ENCODE peak calls at places on chromosomes 4 and X, in seven cellular contexts. P is tibial artery; G is CD4-positive, alpha-beta T cell; A is mammary epithelial cell; V is cardiac muscle cell; B is epithelial cell of proximal tubule; O is neural crest cell. I is an unnamed sample.

GRCh38 chr4:8537041-8537461 is 43.1 kb upstream of the GPR78 start:
- DNase-seq in P (peak), O (no peak), B (peak), A (peak), G (no peak), V (peak), I (peak)

GRCh38 chr4:8255698-8256441 is 13.7 kb upstream of the HTRA3 start:
- DNase-seq in P (no peak), A (no peak), G (no peak), V (peak), O (no peak), B (no peak), I (no peak)

GRCh38 chr4:4443821-4444220 is 56.9 kb downstream of the NSG1 start:
- DNase-seq in P (no peak), G (no peak), O (no peak), B (peak), A (no peak), V (peak), I (peak)

GRCh38 chr4:174873931-174874330 is 44.2 kb upstream of the ADAM29 start:
- DNase-seq in P (no peak), A (no peak), G (no peak), B (no peak), O (no peak), V (no peak), I (peak)

GRCh38 chr4:833156-833555 is 7.2 kb upstream of the CPLX1 start:
- DNase-seq in B (no peak), P (no peak), A (no peak), V (no peak), G (no peak), O (no peak), I (no peak)

GRCh38 chrX:40207626-40208025 is 109.9 kb upstream of the BCOR start:
- DNase-seq in O (no peak), A (peak), B (no peak), G (no peak), V (no peak), P (no peak), I (peak)

GRCh38 chr4:2831611-2832308 is 11.9 kb upstream of the ADD1 start:
- DNase-seq in A (no peak), G (no peak), O (no peak), B (no peak), P (no peak), V (no peak), I (no peak)

GRCh38 chr4:3856604-3857204 is 90.5 kb downstream of the ADRA2C start:
- DNase-seq in B (no peak), V (no peak), A (no peak), G (no peak), P (no peak), O (no peak), I (no peak)

GRCh38 chrX:1386338-1387127 is 5.4 kb downstream of the SLC25A6 start:
- DNase-seq in B (no peak), P (no peak), G (no peak), V (no peak), A (no peak), O (no peak), I (no peak)

GRCh38 chr4:37561803-37562207 is 124.4 kb downstream of the RELL1 start:
- DNase-seq in G (no peak), B (no peak), A (peak), V (peak), P (no peak), O (no peak), I (peak)

GRCh38 chrX:76148753-76149152 is 24.1 kb upstream of the PBDC1 start:
- DNase-seq in A (peak), V (peak), O (peak), P (no peak), G (peak), B (no peak), I (peak)

GRCh38 chrX:150833454-150834056 is 64.9 kb downstream of the CD99L2 start:
- DNase-seq in V (peak), A (no peak), O (no peak), P (no peak), B (no peak), G (no peak), I (no peak)

GRCh38 chr4:3767569-3768288 is 1.5 kb downstream of the ADRA2C start:
- DNase-seq in A (peak), G (no peak), V (peak), O (no peak), B (no peak), P (no peak), I (no peak)

GRCh38 chr4:46124773-46125172 is 919 bp upstream of the GABRG1 start:
- DNase-seq in P (no peak), G (no peak), V (no peak), B (no peak), O (peak), A (no peak), I (no peak)

GRCh38 chr4:681736-682451 is 7.1 kb downstream of the SLC49A3 start:
- DNase-seq in B (no peak), A (no peak), P (no peak), V (no peak), G (no peak), O (no peak), I (peak)

GRCh38 chrX:30653415-30654131 is at the start of gene GK:
- DNase-seq in P (no peak), O (no peak), V (no peak), B (no peak), G (peak), A (peak), I (peak)

GRCh38 chr4:54794033-54794432 is 136.3 kb downstream of the KIT start:
- DNase-seq in G (no peak), V (no peak), B (no peak), P (no peak), A (no peak), O (no peak), I (no peak)

GRCh38 chr4:141027421-141027820 is 105.8 kb downstream of the RNF150 start:
- DNase-seq in G (no peak), A (peak), V (peak), P (no peak), O (no peak), B (no peak), I (peak)

GRCh38 chr4:26183017-26183416 is 137.8 kb upstream of the RBPJ start:
- DNase-seq in O (no peak), A (peak), G (no peak), P (no peak), V (no peak), B (no peak), I (no peak)

GRCh38 chr4:3786196-3786869 is 20.1 kb downstream of the ADRA2C start:
- DNase-seq in O (no peak), P (no peak), V (no peak), B (no peak), A (no peak), G (no peak), I (peak)

GRCh38 chr4:125433453-125433852 is 118.7 kb downstream of the FAT4 start:
- DNase-seq in B (no peak), P (no peak), V (peak), O (no peak), G (no peak), A (no peak), I (peak)

GRCh38 chr4:150960818-150961217 is 54.3 kb downstream of the LRBA start:
- DNase-seq in G (no peak), A (peak), P (no peak), V (peak), B (no peak), O (no peak), I (peak)

GRCh38 chr4:53832549-53832948 is 231.9 kb downstream of the CHIC2 start:
- DNase-seq in P (no peak), V (no peak), B (no peak), A (no peak), G (no peak), O (no peak), I (no peak)

GRCh38 chrX:132837971-132838370 is 120.5 kb downstream of the HS6ST2 start:
- DNase-seq in A (no peak), V (no peak), B (no peak), G (no peak), O (no peak), P (no peak), I (no peak)

GRCh38 chr4:112361181-112361791 is 64.1 kb downstream of the ALPK1 start:
- DNase-seq in O (no peak), B (peak), P (no peak), A (peak), G (no peak), V (peak), I (peak)

GRCh38 chrX:64850371-64851082 is 125.7 kb downstream of the ZC4H2 start:
- DNase-seq in B (no peak), V (no peak), A (no peak), P (no peak), O (no peak), G (no peak), I (no peak)

GRCh38 chr4:99104153-99104552 is 15.6 kb upstream of the ADH5 start:
- DNase-seq in B (no peak), P (no peak), V (no peak), G (no peak), A (no peak), O (no peak), I (no peak)

GRCh38 chr4:114600066-114600552 is 1.5 kb downstream of the UGT8 start:
- DNase-seq in A (no peak), V (no peak), P (no peak), G (no peak), O (no peak), B (no peak), I (no peak)

GRCh38 chrX:18353931-18354368 is 538 bp downstream of the SCML2 start:
- DNase-seq in O (peak), G (peak), P (no peak), V (no peak), A (no peak), B (no peak), I (no peak)

GRCh38 chr4:75702919-75703411 is 21.4 kb upstream of the USO1 start:
- DNase-seq in V (no peak), P (no peak), B (peak), G (no peak), A (no peak), O (no peak), I (no peak)

GRCh38 chr4:143587703-143588102 is 74.2 kb downstream of the SMARCA5 start:
- DNase-seq in O (no peak), G (no peak), V (peak), B (no peak), P (no peak), A (peak), I (peak)
- TF ChIP-seq CTCF in O (no peak), G (no peak), V (no peak), B (peak), P (no peak), A (peak), I (no peak)

GRCh38 chr4:19850909-19851308 is 400.8 kb upstream of the SLIT2 start:
- DNase-seq in G (no peak), B (peak), A (peak), V (peak), O (no peak), P (no peak), I (peak)
- TF ChIP-seq CTCF in G (no peak), B (peak), A (no peak), V (no peak), O (no peak), P (no peak), I (no peak)

DNA sequence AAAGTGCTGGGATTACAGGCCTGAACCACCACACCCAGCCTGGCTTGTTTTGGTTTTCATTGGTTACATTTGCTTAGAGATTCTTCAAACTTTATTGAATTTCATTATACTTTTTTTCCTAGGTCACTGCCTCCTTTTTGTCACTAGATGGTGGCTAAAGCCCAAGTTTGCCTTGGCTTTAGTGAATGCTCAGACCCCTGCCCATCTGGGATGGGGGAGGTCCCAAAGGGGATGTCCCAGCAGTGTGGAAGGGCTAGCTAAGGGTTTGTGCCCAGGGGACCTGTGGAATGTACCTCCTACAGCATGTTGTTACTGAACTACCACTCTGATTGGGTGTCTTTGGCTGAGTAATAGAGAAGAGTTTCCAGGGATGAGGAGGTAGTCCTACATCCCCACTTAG is 58.4 kb downstream of the CEP135 start:
- DNase-seq in V (peak), P (no peak), A (no peak), G (no peak), O (no peak), B (no peak), I (no peak)
- TF ChIP-seq CTCF in V (no peak), P (no peak), A (no peak), G (no peak), O (no peak), B (no peak), I (no peak)

GRCh38 chr4:84151574-84151973 is 347.5 kb downstream of the NKX6-1 start:
- DNase-seq in G (no peak), V (no peak), P (no peak), O (no peak), B (no peak), A (no peak), I (peak)
- TF ChIP-seq CTCF in G (no peak), V (no peak), P (no peak), O (no peak), B (peak), A (peak), I (no peak)

DNA sequence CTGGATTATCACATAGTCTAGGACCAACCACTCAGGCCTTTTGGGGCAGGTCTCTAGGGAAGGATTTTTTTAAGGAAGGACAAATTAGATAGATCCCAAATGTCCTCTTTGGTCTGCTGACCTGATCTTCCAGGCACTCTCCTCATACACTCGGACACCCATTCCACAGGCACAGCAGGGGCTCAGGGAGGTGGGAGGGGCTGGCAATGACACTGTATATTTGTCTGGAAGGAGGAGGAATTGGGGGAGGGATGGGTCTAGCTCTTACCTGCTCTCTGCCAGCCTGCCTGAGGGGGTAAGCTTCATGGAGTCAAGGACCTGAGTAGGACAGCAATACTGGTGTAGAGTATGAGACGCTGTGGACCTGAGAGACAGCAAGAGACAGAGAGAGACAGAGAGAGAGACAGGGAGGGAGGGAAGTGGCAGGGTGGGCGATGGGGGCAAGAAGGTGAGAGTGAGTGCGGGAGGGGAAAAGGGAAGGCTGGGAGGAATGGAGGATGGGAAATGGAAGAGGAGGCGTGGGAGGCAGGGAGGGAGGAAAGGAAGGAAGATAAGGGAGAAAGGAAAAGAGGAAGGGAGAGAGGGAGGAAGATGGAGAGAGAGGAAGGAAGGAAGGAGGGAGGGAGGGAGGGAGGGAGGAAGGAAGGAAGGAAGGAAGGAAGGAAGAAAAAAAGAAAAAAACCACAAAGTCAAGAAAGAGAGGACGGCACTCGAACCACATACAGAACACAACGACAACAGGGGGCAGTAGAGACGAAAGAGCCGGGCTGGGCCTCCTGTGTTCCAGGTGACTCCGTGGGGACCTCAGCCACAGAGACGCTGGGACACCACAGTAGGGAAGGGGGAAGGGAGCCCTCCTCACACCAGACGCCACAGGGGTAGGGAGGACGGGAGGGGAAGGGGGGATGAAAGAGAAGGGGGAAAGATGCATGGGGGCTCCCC is 1.8 kb downstream of the IQSEC2 start:
- DNase-seq in G (no peak), B (no peak), A (no peak), P (no peak), V (no peak), O (no peak), I (no peak)
- TF ChIP-seq CTCF in G (no peak), B (peak), A (no peak), P (no peak), V (no peak), O (no peak), I (no peak)

DNA sequence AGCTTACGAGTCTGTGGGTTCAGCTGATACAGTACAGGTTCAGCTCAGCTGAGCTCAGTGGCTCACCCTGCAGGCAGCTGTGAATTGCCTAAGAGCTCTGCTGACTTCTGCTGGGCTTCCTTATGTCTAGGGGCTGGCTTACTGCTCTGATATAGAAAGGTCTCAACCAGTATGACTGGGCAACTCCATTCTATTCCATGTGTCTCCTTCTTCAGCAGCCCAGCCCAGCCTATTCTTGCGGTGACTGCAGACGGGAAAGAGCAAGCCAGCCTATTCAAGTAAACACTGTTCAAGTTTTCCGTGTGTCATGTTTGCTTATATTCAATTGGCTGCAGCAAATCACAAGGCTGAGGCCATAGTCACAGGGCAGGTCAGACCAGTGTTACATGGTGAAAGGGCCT is 615.4 kb upstream of the ZFP42 start:
- DNase-seq in O (no peak), V (peak), P (no peak), G (no peak), A (no peak), B (no peak), I (peak)
- TF ChIP-seq CTCF in O (peak), V (peak), P (no peak), G (no peak), A (peak), B (peak), I (no peak)

GRCh38 chr4:34323549-34324325 is 1920.6 kb downstream of the ARAP2 start:
- DNase-seq in O (no peak), P (no peak), A (no peak), V (peak), G (no peak), B (no peak), I (no peak)
- TF ChIP-seq CTCF in O (no peak), P (no peak), A (no peak), V (peak), G (no peak), B (peak), I (no peak)

DNA sequence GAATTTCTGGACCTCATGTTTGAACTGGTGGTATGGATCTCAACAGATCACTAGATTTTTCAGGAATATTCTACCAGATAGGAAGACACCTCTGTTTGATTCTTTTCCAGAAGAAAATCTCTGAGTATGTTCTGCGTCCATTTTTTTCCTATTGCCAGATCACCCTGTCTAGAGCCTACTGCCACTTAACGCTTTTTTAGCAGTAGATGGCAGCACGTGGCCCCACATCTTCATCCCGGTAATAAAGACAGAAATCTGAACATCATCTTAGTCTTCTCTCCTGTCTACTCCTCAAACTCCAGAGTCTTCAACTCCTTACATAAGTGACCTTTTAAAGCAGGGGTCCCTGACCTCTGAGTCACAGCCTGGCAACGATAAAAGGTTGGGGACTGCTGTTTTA is 184.7 kb downstream of the TMA16 start:
- DNase-seq in V (no peak), O (no peak), P (no peak), B (no peak), G (no peak), A (no peak), I (peak)
- TF ChIP-seq CTCF in V (no peak), O (peak), P (no peak), B (peak), G (no peak), A (peak), I (peak)

GRCh38 chrX:95762716-95763115 is 921.9 kb upstream of the DIAPH2 start:
- DNase-seq in A (no peak), P (no peak), O (no peak), B (no peak), V (no peak), G (no peak), I (peak)
- TF ChIP-seq CTCF in A (peak), P (no peak), O (peak), B (no peak), V (no peak), G (no peak), I (peak)

DNA sequence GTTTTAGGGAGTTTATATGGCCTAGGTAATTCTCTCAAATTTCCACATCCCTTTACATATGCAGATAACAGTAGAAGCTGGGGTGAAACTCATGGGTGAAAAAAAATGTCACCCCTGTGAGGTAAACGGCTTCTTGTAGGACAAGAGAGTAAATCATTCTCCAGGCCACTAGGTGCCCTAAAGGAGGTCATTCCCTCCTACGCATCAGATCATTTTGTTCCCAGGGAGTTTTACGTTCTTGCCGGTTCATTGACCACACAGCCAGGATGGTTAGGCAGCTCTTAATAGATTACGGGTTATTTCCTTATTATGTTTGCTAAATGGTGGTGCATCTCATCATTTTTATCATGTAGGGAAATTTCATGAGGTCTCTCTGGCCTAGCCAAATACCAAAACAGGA is 225.8 kb upstream of the NOCT start:
- DNase-seq in A (no peak), P (no peak), O (no peak), V (no peak), G (no peak), B (peak), I (no peak)
- TF ChIP-seq CTCF in A (no peak), P (no peak), O (no peak), V (no peak), G (no peak), B (no peak), I (no peak)